ENCODE peak calls at places on chromosome 18, in four cellular contexts. Y, Z, D and O are unnamed samples.
A peak's percentile ranks its signal among the peaks of the same experiment; 100 is the strongest.

GRCh38 chr18:37565985-37566478 is 434 bp upstream of the CELF4 start:
- DNase-seq in Y (peak; percentile 57), Z (peak; percentile 5), D (peak; percentile 63), O (peak; percentile 60)

GRCh38 chr18:62784966-62785413 is 69.6 kb downstream of the PHLPP1 start:
- DNase-seq in Y (peak; percentile 53), Z (peak; percentile 84), D (no peak), O (no peak)

GRCh38 chr18:76672627-76673026 is 149.7 kb upstream of the ZNF236 start:
- DNase-seq in Y (no peak), Z (peak; percentile 81), D (no peak), O (no peak)

GRCh38 chr18:7141287-7141686 is 23.7 kb upstream of the LAMA1 start:
- DNase-seq in Y (no peak), Z (no peak), D (no peak), O (no peak)

GRCh38 chr18:79030680-79031079 is 38.5 kb upstream of the ATP9B start:
- DNase-seq in Y (no peak), Z (no peak), D (no peak), O (no peak)

GRCh38 chr18:36454848-36455458 is 157.4 kb downstream of the FHOD3 start:
- DNase-seq in Y (no peak), Z (no peak), D (no peak), O (no peak)

GRCh38 chr18:48992133-48992532 is 41.4 kb upstream of the SMAD7 start:
- DNase-seq in Y (no peak), Z (no peak), D (no peak), O (no peak)

GRCh38 chr18:57885931-57886330 is 82.8 kb upstream of the ATP8B1 start:
- DNase-seq in Y (no peak), Z (no peak), D (no peak), O (no peak)

GRCh38 chr18:78241535-78242306 is 737.9 kb upstream of the SALL3 start:
- DNase-seq in Y (no peak), Z (no peak), D (no peak), O (no peak)

GRCh38 chr18:66867653-66868052 is 263.8 kb upstream of the CDH19 start:
- DNase-seq in Y (no peak), Z (no peak), D (no peak), O (no peak)

DNA sequence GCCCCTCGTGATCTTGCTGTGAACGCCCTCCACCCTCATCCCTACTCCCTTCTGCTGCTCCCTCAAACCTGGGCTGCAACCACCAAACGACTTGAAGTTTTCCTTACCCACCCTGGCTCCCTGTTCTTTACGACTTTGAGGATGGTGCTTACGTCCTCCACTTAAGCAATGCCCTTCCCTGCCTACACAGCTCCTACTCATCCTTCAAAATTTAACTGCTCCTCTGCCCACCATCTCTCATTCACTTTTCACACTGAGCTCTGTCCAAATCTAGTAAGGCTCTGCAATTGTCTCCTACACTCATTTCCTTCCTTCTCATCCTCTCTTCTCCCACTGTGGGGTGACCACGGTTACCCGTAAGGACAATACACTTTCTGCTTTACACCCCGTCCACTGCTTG is 451.1 kb downstream of the TGIF1 start:
- DNase-seq in Y (no peak), Z (no peak), D (no peak), O (no peak)
- H3K4me2 ChIP-seq in Y (no peak overlapping the region), Z (no peak overlapping the region), D (no peak overlapping the region), O (no peak overlapping the region)

DNA sequence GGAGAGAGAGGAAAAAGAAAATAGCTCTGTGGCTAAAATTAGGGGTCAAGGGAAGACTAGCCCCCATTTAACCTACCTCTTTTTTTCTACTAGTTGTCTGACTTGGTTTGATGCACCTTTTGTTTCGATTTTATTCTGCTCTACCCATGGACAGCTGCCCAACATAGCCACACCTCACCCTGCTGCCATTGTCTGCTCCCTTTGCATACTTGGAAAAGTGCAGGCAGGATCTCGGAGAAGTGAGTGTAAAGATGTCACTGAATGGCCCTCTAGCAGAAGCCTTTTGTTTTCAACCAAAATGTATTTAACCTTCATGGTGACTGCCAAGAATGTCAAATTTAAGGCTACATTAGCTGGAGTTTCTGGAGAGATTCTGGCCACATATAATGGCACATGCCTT is 62.9 kb downstream of the SETBP1 start:
- DNase-seq in Y (no peak), Z (no peak), D (no peak), O (no peak)
- H2BK15ac ChIP-seq in Y (no peak overlapping the region), Z (no peak overlapping the region), D (no peak overlapping the region), O (no peak overlapping the region)

GRCh38 chr18:23274638-23275482 is 139.6 kb downstream of the CABLES1 start:
- DNase-seq in Y (no peak), Z (no peak), D (no peak), O (no peak)

GRCh38 chr18:23279931-23280330 is 144.6 kb downstream of the CABLES1 start:
- DNase-seq in Y (no peak), Z (no peak), D (no peak), O (no peak)

GRCh38 chr18:23273443-23273966 is 138.2 kb downstream of the CABLES1 start:
- DNase-seq in Y (no peak), Z (no peak), D (no peak), O (no peak)

GRCh38 chr18:23277399-23277798 is 142.1 kb downstream of the CABLES1 start:
- DNase-seq in Y (no peak), Z (no peak), D (no peak), O (no peak)

GRCh38 chr18:23276456-23276855 is 141.2 kb downstream of the CABLES1 start:
- DNase-seq in Y (no peak), Z (no peak), D (no peak), O (no peak)
- H3K4me2 ChIP-seq in Y (no peak overlapping the region), Z (no peak overlapping the region), D (no peak overlapping the region), O (no peak overlapping the region)

GRCh38 chr18:46772396-46772795 is 15.5 kb upstream of the ST8SIA5 start:
- DNase-seq in Y (peak; percentile 49), Z (no peak), D (no peak), O (peak; percentile 50)

GRCh38 chr18:46770708-46771107 is 13.9 kb upstream of the ST8SIA5 start:
- DNase-seq in Y (peak; percentile 11), Z (no peak), D (no peak), O (no peak)

GRCh38 chr18:46768166-46768921 is 11.5 kb upstream of the ST8SIA5 start:
- DNase-seq in Y (no peak), Z (no peak), D (no peak), O (no peak)

GRCh38 chr18:46767217-46767616 is 10.4 kb upstream of the ST8SIA5 start:
- DNase-seq in Y (peak; percentile 26), Z (no peak), D (no peak), O (no peak)

DNA sequence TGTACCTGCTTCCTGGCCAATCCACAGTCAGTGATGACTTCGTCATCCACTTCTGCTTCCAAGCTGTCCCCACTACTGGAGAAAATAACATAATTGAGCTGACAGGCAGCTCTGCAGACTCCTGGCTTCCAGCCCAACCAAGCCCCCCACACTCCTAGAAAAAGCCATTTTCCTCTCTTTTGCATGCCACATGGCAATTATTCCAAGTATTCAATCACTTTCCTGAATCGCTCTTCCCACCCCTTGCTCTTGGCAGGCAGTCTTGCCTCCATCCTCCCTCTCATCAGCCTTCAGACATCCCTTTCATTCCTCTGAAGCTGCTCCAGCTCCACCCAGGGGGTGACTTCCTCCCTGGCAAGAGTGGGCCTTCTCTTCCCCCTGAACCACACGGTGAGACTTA is 14.3 kb upstream of the ST8SIA5 start:
- DNase-seq in Y (peak; percentile 26), Z (no peak), D (no peak), O (no peak)
- H2BK15ac ChIP-seq in Y (no peak overlapping the region), Z (no peak overlapping the region), D (no peak overlapping the region), O (no peak overlapping the region)

GRCh38 chr18:2662990-2663389 is 7.5 kb downstream of the SMCHD1 start:
- DNase-seq in Y (no peak), Z (no peak), D (no peak), O (no peak)
- H3K4me2 ChIP-seq in Y (no peak overlapping the region), Z (no peak overlapping the region), D (no peak overlapping the region), O (no peak overlapping the region)

GRCh38 chr18:24544949-24545348 is 84.5 kb downstream of the HRH4 start:
- DNase-seq in Y (no peak), Z (no peak), D (no peak), O (no peak)

GRCh38 chr18:24544141-24544498 is 83.7 kb downstream of the HRH4 start:
- DNase-seq in Y (peak; percentile 43), Z (peak; percentile 40), D (peak; percentile 65), O (no peak)

GRCh38 chr18:24540896-24541295 is 80.5 kb downstream of the HRH4 start:
- DNase-seq in Y (no peak), Z (no peak), D (no peak), O (no peak)

GRCh38 chr18:24546304-24546703 is 85.9 kb downstream of the HRH4 start:
- DNase-seq in Y (no peak), Z (no peak), D (no peak), O (no peak)

DNA sequence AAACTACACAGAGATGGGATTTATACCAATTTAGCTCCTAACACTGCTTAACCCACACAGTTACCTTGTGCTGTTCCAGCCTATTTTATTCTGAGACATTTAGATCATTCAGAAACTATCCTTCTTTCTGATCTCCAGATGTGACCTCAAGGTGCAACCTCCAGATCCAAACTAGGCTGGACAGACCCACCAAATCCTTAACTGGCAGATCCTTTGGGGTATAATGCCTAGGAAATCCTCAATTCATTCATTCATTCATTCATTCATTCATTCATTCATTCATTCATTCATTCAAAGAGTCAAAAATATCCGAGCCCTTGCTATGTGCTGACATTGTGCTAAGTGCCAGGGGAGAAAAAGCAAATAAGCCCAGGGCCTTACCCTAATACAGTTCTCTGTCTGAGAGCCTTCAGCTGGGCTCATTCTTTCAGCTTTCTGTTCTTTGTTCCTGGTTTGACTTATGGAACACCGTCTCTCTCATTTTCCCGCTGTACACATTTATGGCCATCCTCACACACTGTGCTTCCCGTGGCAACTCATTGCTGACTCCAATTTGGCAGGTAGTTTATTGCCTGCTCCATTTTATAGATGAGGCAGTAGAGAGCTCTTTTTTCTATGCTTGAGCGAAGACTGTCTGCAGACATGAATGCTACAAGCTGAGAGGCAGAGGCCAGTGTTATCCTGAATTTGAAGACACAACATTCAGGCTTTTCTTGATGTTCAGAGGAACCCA is 83.1 kb downstream of the HRH4 start:
- DNase-seq in Y (no peak), Z (no peak), D (no peak), O (no peak)
- H2BK15ac ChIP-seq in Y (no peak overlapping the region), Z (no peak overlapping the region), D (no peak overlapping the region), O (no peak overlapping the region)